ENCODE peak calls at places on chromosomes 13 and 19, in ten cellular contexts. D is neural progenitor cell, V is fibroblast of lung, E is mammary epithelial cell, A is GM23338, G is PC-9, O is IMR-90, F is OCI-LY7, Y is H9, X is A549. I is an unnamed sample.

GRCh38 chr19:35787227-35787799 is 11.9 kb downstream of the ARHGAP33 start:
- DNase-seq in D (no peak), V (no peak), E (no peak), A (no peak), G (no peak), O (no peak), F (no peak), Y (no peak), X (no peak), I (peak; percentile 90)

GRCh38 chr13:51524846-51525566 is 59.3 kb upstream of the WDFY2 start:
- DNase-seq in D (no peak), V (peak; percentile 47), E (no peak), A (no peak), G (no peak), O (peak; percentile 90), F (no peak), Y (no peak), X (no peak), I (no peak)

GRCh38 chr13:52848455-52849190 is at the start of gene PCDH8:
- DNase-seq in D (peak; percentile 96), V (no peak), E (no peak), A (peak; percentile 96), G (no peak), O (no peak), F (no peak), Y (peak; percentile 91), X (no peak), I (no peak)

GRCh38 chr19:13843104-13843921 is 33.6 kb upstream of the NANOS3 start:
- DNase-seq in D (peak; percentile 52), V (no peak), E (peak; percentile 93), A (peak; percentile 76), G (peak; percentile 87), O (peak; percentile 47), F (no peak), Y (peak; percentile 74), X (no peak), I (peak; percentile 93)

GRCh38 chr19:17321655-17322489 is 12.5 kb downstream of the DDA1 start:
- DNase-seq in D (no peak), V (no peak), E (no peak), A (no peak), G (no peak), O (no peak), F (no peak), Y (no peak), X (no peak), I (peak; percentile 79)

GRCh38 chr13:41708648-41709175 is 251.4 kb downstream of the RGCC start:
- DNase-seq in D (no peak), V (no peak), E (no peak), A (peak; percentile 5), G (no peak), O (no peak), F (no peak), Y (no peak), X (no peak), I (peak; percentile 35)

GRCh38 chr19:7619671-7620441 is 9.5 kb downstream of the XAB2 start:
- DNase-seq in D (no peak), V (no peak), E (no peak), A (no peak), G (no peak), O (no peak), F (no peak), Y (no peak), X (no peak), I (no peak)

GRCh38 chr13:27466513-27466912 is 16.1 kb upstream of the MTIF3 start:
- DNase-seq in D (no peak), V (no peak), E (no peak), A (no peak), G (no peak), O (no peak), F (no peak), Y (no peak), X (no peak), I (no peak)

GRCh38 chr19:6021878-6022569 is 44.1 kb upstream of the RANBP3 start:
- DNase-seq in D (peak; percentile 94), V (peak; percentile 81), E (peak; percentile 12), A (peak; percentile 96), G (no peak), O (peak; percentile 69), F (peak; percentile 89), Y (peak; percentile 84), X (peak; percentile 55), I (peak; percentile 95)

GRCh38 chr19:6023936-6024335 is 46.0 kb upstream of the RANBP3 start:
- DNase-seq in D (no peak), V (no peak), E (no peak), A (no peak), G (no peak), O (no peak), F (no peak), Y (no peak), X (no peak), I (no peak)

GRCh38 chr19:6022570-6023049 is 44.7 kb upstream of the RANBP3 start:
- DNase-seq in D (no peak), V (no peak), E (no peak), A (no peak), G (no peak), O (no peak), F (no peak), Y (no peak), X (no peak), I (no peak)

GRCh38 chr19:6020972-6021805 is 43.2 kb upstream of the RANBP3 start:
- DNase-seq in D (no peak), V (no peak), E (no peak), A (no peak), G (no peak), O (no peak), F (no peak), Y (no peak), X (no peak), I (peak; percentile 36)

DNA sequence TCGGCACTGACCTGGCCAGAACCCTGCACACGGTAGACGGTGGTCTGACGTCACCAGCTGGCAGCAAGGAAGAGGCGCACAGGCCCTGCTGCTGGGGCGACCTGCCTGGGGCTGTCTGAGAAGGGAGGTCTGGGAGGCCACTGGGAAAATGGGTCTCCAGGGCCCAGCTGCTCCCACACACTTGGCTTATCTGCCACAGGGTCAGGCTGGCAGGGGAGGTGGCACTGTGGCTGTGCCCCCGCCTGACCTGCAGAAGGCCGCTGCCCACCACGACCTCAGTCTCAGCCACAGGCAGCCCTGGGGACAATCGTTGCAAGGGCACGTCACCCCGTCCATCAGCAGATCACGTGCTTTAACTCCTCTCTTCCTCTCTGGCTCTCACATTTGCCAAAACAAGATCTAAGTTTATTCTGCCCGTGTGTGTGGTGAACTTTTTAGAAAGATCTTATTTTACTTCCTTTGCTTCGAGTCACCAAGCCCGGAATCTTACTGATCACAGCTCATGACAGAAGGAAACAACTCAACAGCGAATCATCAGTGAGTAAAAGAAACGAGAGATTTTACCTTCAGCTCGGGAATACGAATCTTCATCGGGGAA is 45.2 kb upstream of the RANBP3 start:
- DNase-seq in D (no peak), V (peak; percentile 33), E (no peak), A (no peak), G (no peak), O (peak; percentile 71), F (no peak), Y (no peak), X (no peak), I (peak; percentile 90)
- H3K4me2 ChIP-seq in D (no peak overlapping the region), V (peak overlapping the region; percentile 66), E (no peak overlapping the region), A (no peak overlapping the region), G (no peak overlapping the region), O (peak overlapping the region; percentile 7), F (no peak overlapping the region), Y (no peak overlapping the region), X (no peak overlapping the region), I (peak overlapping the region; percentile 78)

GRCh38 chr13:78759704-78760103 is 100.7 kb upstream of the OBI1 start:
- DNase-seq in D (no peak), V (no peak), E (no peak), A (peak; percentile 43), G (no peak), O (no peak), F (no peak), Y (no peak), X (no peak), I (no peak)

GRCh38 chr13:78762825-78763224 is 103.9 kb upstream of the OBI1 start:
- DNase-seq in D (no peak), V (no peak), E (no peak), A (no peak), G (no peak), O (no peak), F (no peak), Y (no peak), X (no peak), I (no peak)

GRCh38 chr13:78768950-78769349 is 110.0 kb upstream of the OBI1 start:
- DNase-seq in D (no peak), V (no peak), E (no peak), A (no peak), G (no peak), O (no peak), F (no peak), Y (no peak), X (no peak), I (no peak)

GRCh38 chr13:78764665-78765064 is 105.7 kb upstream of the OBI1 start:
- DNase-seq in D (peak; percentile 26), V (no peak), E (no peak), A (peak; percentile 58), G (no peak), O (no peak), F (no peak), Y (peak; percentile 45), X (no peak), I (no peak)
- TF ChIP-seq CTCF in D (peak; percentile 44), V (no peak), E (no peak), A (peak; percentile 60), G (no peak), O (no peak), F (no peak), Y (peak; percentile 61), X (no peak), I (no peak)

GRCh38 chr19:45587873-45588272 is 3.3 kb upstream of the OPA3 start:
- DNase-seq in D (no peak), V (no peak), E (no peak), A (no peak), G (peak; percentile 26), O (no peak), F (no peak), Y (no peak), X (no peak), I (no peak)
- H3K4me2 ChIP-seq in D (no peak overlapping the region), V (no peak overlapping the region), E (no peak overlapping the region), A (no peak overlapping the region), G (no peak overlapping the region), O (no peak overlapping the region), F (no peak overlapping the region), Y (no peak overlapping the region), X (no peak overlapping the region), I (no peak overlapping the region)

GRCh38 chr19:46732172-46732938 is 13.5 kb upstream of the FKRP start:
- DNase-seq in D (no peak), V (no peak), E (no peak), A (no peak), G (no peak), O (no peak), F (no peak), Y (no peak), X (no peak), I (no peak)

GRCh38 chr19:46731584-46731983 is 14.3 kb upstream of the FKRP start:
- DNase-seq in D (no peak), V (no peak), E (peak; percentile 43), A (no peak), G (peak; percentile 56), O (no peak), F (no peak), Y (no peak), X (no peak), I (no peak)

GRCh38 chr19:46733693-46734240 is 12.1 kb upstream of the FKRP start:
- DNase-seq in D (no peak), V (no peak), E (no peak), A (no peak), G (peak; percentile 44), O (no peak), F (no peak), Y (no peak), X (no peak), I (no peak)

GRCh38 chr19:46731007-46731501 is 14.1 kb upstream of the PRKD2 start:
- DNase-seq in D (no peak), V (peak; percentile 91), E (peak; percentile 93), A (no peak), G (peak; percentile 96), O (peak; percentile 94), F (no peak), Y (no peak), X (peak; percentile 63), I (peak; percentile 100)

DNA sequence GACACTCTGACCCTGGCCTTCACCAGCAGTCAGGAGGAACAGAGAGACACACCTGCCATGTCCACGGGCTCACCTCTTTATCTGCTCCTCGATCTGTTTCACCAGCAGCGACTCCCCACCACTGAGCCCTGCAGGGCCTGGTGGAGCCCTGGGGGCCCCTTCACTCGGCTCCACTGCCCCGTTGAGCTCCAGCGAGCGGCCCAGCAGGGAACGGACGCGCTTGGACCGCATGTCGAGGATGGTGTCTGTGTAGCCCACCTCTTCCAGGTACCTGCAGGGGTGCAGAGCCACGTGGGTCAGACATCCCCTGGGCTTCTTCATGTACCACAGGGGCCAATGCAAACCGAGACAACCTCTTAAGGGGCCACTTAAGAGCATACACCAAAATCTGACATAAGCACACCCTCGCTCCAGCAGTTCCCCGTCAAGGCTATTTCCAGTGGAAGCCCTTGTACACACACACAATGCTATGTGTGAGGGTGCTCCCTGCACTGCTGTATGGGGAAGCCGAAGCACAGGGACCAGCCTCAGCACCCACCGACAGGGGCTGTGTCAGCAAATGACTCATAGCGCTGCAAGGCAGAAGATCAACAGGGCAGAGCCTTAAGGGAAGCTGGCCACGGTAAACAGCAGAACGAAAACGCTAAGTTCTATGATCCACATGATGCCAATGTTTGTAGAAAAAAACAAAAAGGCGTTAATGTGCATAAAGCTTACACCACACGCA is 12.7 kb upstream of the FKRP start:
- DNase-seq in D (no peak), V (peak; percentile 60), E (no peak), A (no peak), G (peak; percentile 75), O (peak; percentile 44), F (no peak), Y (no peak), X (peak; percentile 47), I (peak; percentile 96)
- TF ChIP-seq CTCF in D (no peak), V (no peak), E (no peak), A (no peak), G (no peak), O (no peak), F (no peak), Y (no peak), X (no peak), I (no peak)

I was measured in osteoblast.